ENCODE peak calls at places on chromosomes 2 and 18, in eight cellular contexts. J is neuronal stem cell; G is GM23248; I is astrocyte; W is hippocampal formation; X is effector memory CD4-positive, alpha-beta T cell; A is HEK293T; P is iPS DF 19.7. L is an unnamed sample.

GRCh38 chr2:26503238-26503880 is 25.4 kb upstream of the OTOF start:
- DNase-seq in I (peak), P (peak), X (peak), W (peak), A (peak), G (peak), J (peak), L (no peak)

GRCh38 chr2:239675856-239676715 is 275.3 kb upstream of the HDAC4 start:
- DNase-seq in G (no peak), P (no peak), X (no peak), A (no peak), I (no peak), J (no peak), W (no peak), L (no peak)

GRCh38 chr18:9708057-9708881 is at the start of gene RAB31:
- DNase-seq in A (peak), J (peak), G (peak), X (no peak), P (no peak), W (peak), I (peak), L (no peak)

GRCh38 chr18:13811993-13812392 is 12.0 kb upstream of the MC5R start:
- DNase-seq in J (no peak), G (peak), X (no peak), I (no peak), W (no peak), P (no peak), A (peak), L (no peak)

GRCh38 chr2:1952582-1952981 is 208.3 kb upstream of the PXDN start:
- DNase-seq in A (no peak), P (no peak), G (no peak), X (no peak), W (no peak), I (no peak), J (no peak), L (no peak)

GRCh38 chr2:437772-438393 is 150.0 kb upstream of the ALKAL2 start:
- DNase-seq in A (no peak), J (no peak), X (peak), I (no peak), G (no peak), W (no peak), P (no peak), L (no peak)

GRCh38 chr2:226903179-226903578 is 67.3 kb downstream of the RHBDD1 start:
- DNase-seq in W (no peak), J (no peak), G (peak), P (no peak), X (no peak), I (peak), A (no peak), L (no peak)

GRCh38 chr2:222568866-222569265 is 87.0 kb downstream of the FARSB start:
- DNase-seq in J (no peak), G (peak), W (no peak), P (no peak), X (no peak), A (no peak), I (peak), L (no peak)

GRCh38 chr2:222563319-222563718 is 92.6 kb downstream of the FARSB start:
- DNase-seq in A (no peak), X (no peak), J (no peak), W (no peak), P (no peak), G (no peak), I (no peak), L (no peak)

GRCh38 chr18:26425148-26425531 is 123.2 kb downstream of the KCTD1 start:
- DNase-seq in G (peak), P (no peak), X (no peak), J (no peak), I (no peak), A (no peak), W (no peak), L (no peak)

GRCh38 chr2:216695401-216695821 is at the start of gene IGFBP5:
- DNase-seq in A (peak), X (no peak), J (peak), G (peak), P (no peak), W (peak), I (peak), L (no peak)

GRCh38 chr18:68426731-68427315 is 288.1 kb downstream of the TMX3 start:
- DNase-seq in W (no peak), A (no peak), X (no peak), J (no peak), G (peak), I (peak), P (no peak), L (no peak)

GRCh38 chr18:55489034-55489741 is 98.8 kb downstream of the TCF4 start:
- DNase-seq in G (no peak), A (no peak), I (peak), J (no peak), P (no peak), W (no peak), X (no peak), L (no peak)

GRCh38 chr2:129233751-129234406 is 745.6 kb upstream of the RAB6C start:
- DNase-seq in W (no peak), J (peak), G (peak), X (no peak), I (no peak), A (no peak), P (no peak), L (no peak)

GRCh38 chr2:181810823-181811695 is 80.5 kb upstream of the ITPRID2 start:
- DNase-seq in P (no peak), X (no peak), I (peak), J (no peak), G (peak), A (no peak), W (no peak), L (peak)

GRCh38 chr2:105570757-105571156 is 171.9 kb upstream of the FHL2 start:
- DNase-seq in J (no peak), A (no peak), G (no peak), I (no peak), X (no peak), W (no peak), P (no peak), L (no peak)

GRCh38 chr18:12008842-12009580 is 27.7 kb downstream of the IMPA2 start:
- DNase-seq in A (no peak), G (no peak), I (no peak), J (no peak), X (no peak), W (no peak), P (no peak), L (no peak)

GRCh38 chr2:236955675-236956618 is 129.7 kb upstream of the COPS8 start:
- DNase-seq in A (no peak), W (no peak), I (peak), G (no peak), X (no peak), P (no peak), J (peak), L (no peak)

GRCh38 chr2:235594041-235594440 is 100.2 kb downstream of the AGAP1 start:
- DNase-seq in J (no peak), I (peak), X (no peak), W (no peak), G (peak), P (no peak), A (peak), L (no peak)

GRCh38 chr2:119119076-119119710 is 39.4 kb downstream of the C1QL2 start:
- DNase-seq in A (no peak), P (no peak), I (no peak), X (no peak), J (no peak), W (no peak), G (no peak), L (no peak)

L was measured in HS-27A.